ENCODE peak calls at places on chromosomes 5 and 9, in five cellular contexts. One of them, this sample, is unnamed.

GRCh38 chr9:106874031-106874430 is 11.1 kb downstream of the ZNF462 start:
- DNase-seq in activated CD4-positive, alpha-beta T cell treated with anti-CD3 and anti-CD28 coated beads, Interleukin-2, amount 10 ng/mL, durations not matched to agents 7 days and 5 days: no peak
- DNase-seq in HEK293T: no peak
- DNase-seq in activated T-helper 1 cell treated with anti-CD3 and anti-CD28 coated beads, Interleukin-12 subunit alpha, Interleukin-12 subunit beta, Interleukin-2, Interleukin-4 antibody, amounts not matched to agents 30 ng/mL and 10 ng/mL and 1 ng/mL, durations not matched to agents 14 hours and 24 hours and 36 hours: no peak
- DNase-seq in BJ: no peak
- DNase-seq in this sample: no peak

GRCh38 chr9:111037744-111038335 is 430 bp downstream of the LPAR1 start:
- DNase-seq in activated CD4-positive, alpha-beta T cell treated with anti-CD3 and anti-CD28 coated beads, Interleukin-2, amount 10 ng/mL, durations not matched to agents 7 days and 5 days: no peak
- DNase-seq in HEK293T: peak; percentile 63
- DNase-seq in activated T-helper 1 cell treated with anti-CD3 and anti-CD28 coated beads, Interleukin-12 subunit alpha, Interleukin-12 subunit beta, Interleukin-2, Interleukin-4 antibody, amounts not matched to agents 30 ng/mL and 10 ng/mL and 1 ng/mL, durations not matched to agents 14 hours and 24 hours and 36 hours: no peak
- DNase-seq in BJ: no peak
- DNase-seq in this sample: no peak

GRCh38 chr9:109745335-109746283 is 34.4 kb upstream of the PALM2AKAP2 start:
- DNase-seq in activated CD4-positive, alpha-beta T cell treated with anti-CD3 and anti-CD28 coated beads, Interleukin-2, amount 10 ng/mL, durations not matched to agents 7 days and 5 days: no peak
- DNase-seq in HEK293T: peak; percentile 55
- DNase-seq in activated T-helper 1 cell treated with anti-CD3 and anti-CD28 coated beads, Interleukin-12 subunit alpha, Interleukin-12 subunit beta, Interleukin-2, Interleukin-4 antibody, amounts not matched to agents 30 ng/mL and 10 ng/mL and 1 ng/mL, durations not matched to agents 14 hours and 24 hours and 36 hours: no peak
- DNase-seq in BJ: no peak
- DNase-seq in this sample: peak; percentile 45

GRCh38 chr9:23537192-23538059 is 288.6 kb downstream of the ELAVL2 start:
- DNase-seq in activated CD4-positive, alpha-beta T cell treated with anti-CD3 and anti-CD28 coated beads, Interleukin-2, amount 10 ng/mL, durations not matched to agents 7 days and 5 days: no peak
- DNase-seq in HEK293T: no peak
- DNase-seq in activated T-helper 1 cell treated with anti-CD3 and anti-CD28 coated beads, Interleukin-12 subunit alpha, Interleukin-12 subunit beta, Interleukin-2, Interleukin-4 antibody, amounts not matched to agents 30 ng/mL and 10 ng/mL and 1 ng/mL, durations not matched to agents 14 hours and 24 hours and 36 hours: no peak
- DNase-seq in BJ: no peak
- DNase-seq in this sample: no peak

GRCh38 chr9:104808030-104808614 is 44.2 kb downstream of the NIPSNAP3B start:
- DNase-seq in activated CD4-positive, alpha-beta T cell treated with anti-CD3 and anti-CD28 coated beads, Interleukin-2, amount 10 ng/mL, durations not matched to agents 7 days and 5 days: no peak
- DNase-seq in HEK293T: no peak
- DNase-seq in activated T-helper 1 cell treated with anti-CD3 and anti-CD28 coated beads, Interleukin-12 subunit alpha, Interleukin-12 subunit beta, Interleukin-2, Interleukin-4 antibody, amounts not matched to agents 30 ng/mL and 10 ng/mL and 1 ng/mL, durations not matched to agents 14 hours and 24 hours and 36 hours: no peak
- DNase-seq in BJ: no peak
- DNase-seq in this sample: no peak

GRCh38 chr5:102715405-102715804 is 39.7 kb upstream of the PAM start:
- DNase-seq in activated CD4-positive, alpha-beta T cell treated with anti-CD3 and anti-CD28 coated beads, Interleukin-2, amount 10 ng/mL, durations not matched to agents 7 days and 5 days: no peak
- DNase-seq in HEK293T: no peak
- DNase-seq in activated T-helper 1 cell treated with anti-CD3 and anti-CD28 coated beads, Interleukin-12 subunit alpha, Interleukin-12 subunit beta, Interleukin-2, Interleukin-4 antibody, amounts not matched to agents 30 ng/mL and 10 ng/mL and 1 ng/mL, durations not matched to agents 14 hours and 24 hours and 36 hours: no peak
- DNase-seq in BJ: peak; percentile 73
- DNase-seq in this sample: no peak

GRCh38 chr5:1468247-1468612 is 23.0 kb upstream of the SLC6A3 start:
- DNase-seq in activated CD4-positive, alpha-beta T cell treated with anti-CD3 and anti-CD28 coated beads, Interleukin-2, amount 10 ng/mL, durations not matched to agents 7 days and 5 days: peak; percentile 26
- DNase-seq in HEK293T: peak; percentile 46
- DNase-seq in activated T-helper 1 cell treated with anti-CD3 and anti-CD28 coated beads, Interleukin-12 subunit alpha, Interleukin-12 subunit beta, Interleukin-2, Interleukin-4 antibody, amounts not matched to agents 30 ng/mL and 10 ng/mL and 1 ng/mL, durations not matched to agents 14 hours and 24 hours and 36 hours: no peak
- DNase-seq in BJ: no peak
- DNase-seq in this sample: no peak

GRCh38 chr5:14147210-14147609 is 4.1 kb downstream of the TRIO start:
- DNase-seq in activated CD4-positive, alpha-beta T cell treated with anti-CD3 and anti-CD28 coated beads, Interleukin-2, amount 10 ng/mL, durations not matched to agents 7 days and 5 days: no peak
- DNase-seq in HEK293T: no peak
- DNase-seq in activated T-helper 1 cell treated with anti-CD3 and anti-CD28 coated beads, Interleukin-12 subunit alpha, Interleukin-12 subunit beta, Interleukin-2, Interleukin-4 antibody, amounts not matched to agents 30 ng/mL and 10 ng/mL and 1 ng/mL, durations not matched to agents 14 hours and 24 hours and 36 hours: no peak
- DNase-seq in BJ: no peak
- DNase-seq in this sample: no peak

GRCh38 chr9:74742792-74743389 is 144.8 kb downstream of the TRPM6 start:
- DNase-seq in activated CD4-positive, alpha-beta T cell treated with anti-CD3 and anti-CD28 coated beads, Interleukin-2, amount 10 ng/mL, durations not matched to agents 7 days and 5 days: no peak
- DNase-seq in HEK293T: peak; percentile 50
- DNase-seq in activated T-helper 1 cell treated with anti-CD3 and anti-CD28 coated beads, Interleukin-12 subunit alpha, Interleukin-12 subunit beta, Interleukin-2, Interleukin-4 antibody, amounts not matched to agents 30 ng/mL and 10 ng/mL and 1 ng/mL, durations not matched to agents 14 hours and 24 hours and 36 hours: no peak
- DNase-seq in BJ: no peak
- DNase-seq in this sample: no peak

GRCh38 chr9:7148243-7148765 is 390.5 kb downstream of the KDM4C start:
- DNase-seq in activated CD4-positive, alpha-beta T cell treated with anti-CD3 and anti-CD28 coated beads, Interleukin-2, amount 10 ng/mL, durations not matched to agents 7 days and 5 days: no peak
- DNase-seq in HEK293T: no peak
- DNase-seq in activated T-helper 1 cell treated with anti-CD3 and anti-CD28 coated beads, Interleukin-12 subunit alpha, Interleukin-12 subunit beta, Interleukin-2, Interleukin-4 antibody, amounts not matched to agents 30 ng/mL and 10 ng/mL and 1 ng/mL, durations not matched to agents 14 hours and 24 hours and 36 hours: no peak
- DNase-seq in BJ: no peak
- DNase-seq in this sample: no peak